ENCODE peak calls at places on chromosomes 11 and 22, in eight cellular contexts. H, W, R, A, Q, K, I and P are unnamed samples.

GRCh38 chr22:17302616-17303015 is 66.6 kb upstream of the CECR2 start:
- DNase-seq in I (no peak), R (no peak), H (no peak), W (no peak), K (no peak), Q (no peak), A (no peak), P (no peak)

GRCh38 chr11:3609416-3610265 is 32.2 kb downstream of the ART5 start:
- DNase-seq in A (peak), I (no peak), H (peak), W (no peak), Q (no peak), K (peak), R (no peak), P (peak)

GRCh38 chr11:46006418-46007070 is 84.1 kb downstream of the LARGE2 start:
- DNase-seq in I (no peak), H (no peak), A (peak), W (no peak), Q (no peak), R (no peak), K (peak), P (peak)

GRCh38 chr11:112321521-112322172 is 61.0 kb upstream of the PLET1 start:
- DNase-seq in R (peak), K (peak), A (peak), Q (no peak), W (peak), H (peak), I (no peak), P (peak)

GRCh38 chr11:118921929-118922744 is 3.6 kb downstream of the BCL9L start:
- DNase-seq in A (peak), R (peak), Q (peak), W (peak), K (peak), I (no peak), H (peak), P (peak)

GRCh38 chr22:29610780-29611179 is 7.3 kb downstream of the NF2 start:
- DNase-seq in K (no peak), W (no peak), R (no peak), I (no peak), A (no peak), H (no peak), Q (no peak), P (no peak)

GRCh38 chr11:27621440-27622161 is 78.7 kb downstream of the BDNF start:
- DNase-seq in Q (no peak), W (no peak), A (no peak), H (no peak), K (peak), I (no peak), R (no peak), P (no peak)

GRCh38 chr11:111521132-111521531 is 6.6 kb downstream of the HOATZ start:
- DNase-seq in A (no peak), R (no peak), I (no peak), W (no peak), H (no peak), Q (no peak), K (no peak), P (no peak)

GRCh38 chr11:11416917-11417316 is 63.9 kb upstream of the CSNK2A3 start:
- DNase-seq in A (peak), I (no peak), K (peak), H (no peak), Q (no peak), R (no peak), W (no peak), P (no peak)

GRCh38 chr11:61679893-61680621 is at the start of gene DAGLA:
- DNase-seq in A (peak), W (peak), I (peak), H (peak), K (peak), Q (no peak), R (peak), P (peak)

GRCh38 chr11:100512475-100512874 is 174.6 kb upstream of the ARHGAP42 start:
- DNase-seq in Q (no peak), W (no peak), H (no peak), K (peak), I (no peak), R (no peak), A (peak), P (no peak)

GRCh38 chr11:61149624-61150615 is 11.3 kb downstream of the VPS37C start:
- DNase-seq in K (peak), R (peak), H (no peak), I (no peak), A (no peak), W (no peak), Q (no peak), P (no peak)

GRCh38 chr11:118910309-118911112 is 15.2 kb downstream of the BCL9L start:
- DNase-seq in I (no peak), Q (peak), A (peak), W (peak), R (peak), K (peak), H (peak), P (peak)

GRCh38 chr11:2797741-2798361 is 87.7 kb downstream of the CDKN1C start:
- DNase-seq in K (no peak), R (peak), A (no peak), Q (peak), I (peak), W (peak), H (no peak), P (no peak)

GRCh38 chr11:114120606-114121005 is 61.1 kb downstream of the ZBTB16 start:
- DNase-seq in W (no peak), Q (peak), R (peak), A (no peak), I (no peak), H (no peak), K (no peak), P (no peak)

GRCh38 chr11:107928767-107929507 is 689 bp downstream of the RAB39A start:
- DNase-seq in Q (no peak), W (peak), A (no peak), I (no peak), K (no peak), H (no peak), R (no peak), P (peak)

GRCh38 chr22:42947211-42947990 is 67.5 kb downstream of the PACSIN2 start:
- DNase-seq in W (peak), A (peak), I (no peak), K (no peak), H (peak), R (peak), Q (no peak), P (no peak)

GRCh38 chr11:17351171-17351509 is 460 bp upstream of the NCR3LG1 start:
- DNase-seq in W (no peak), Q (no peak), A (no peak), K (no peak), I (no peak), R (no peak), H (no peak), P (peak)

GRCh38 chr11:43327987-43328386 is 16.2 kb downstream of the API5 start:
- DNase-seq in K (peak), A (peak), I (no peak), R (no peak), H (no peak), Q (no peak), W (no peak), P (peak)

GRCh38 chr11:131678658-131679340 is 308.4 kb downstream of the NTM start:
- DNase-seq in R (no peak), H (no peak), Q (no peak), I (no peak), W (no peak), K (no peak), A (no peak), P (no peak)

GRCh38 chr11:17508306-17508705 is 31.7 kb upstream of the ABCC8 start:
- DNase-seq in Q (no peak), A (no peak), W (no peak), R (no peak), H (no peak), K (no peak), I (no peak), P (no peak)

GRCh38 chr11:31844351-31844750 is 33.2 kb upstream of the PAX6 start:
- DNase-seq in W (no peak), K (no peak), I (no peak), A (no peak), R (no peak), H (no peak), Q (no peak), P (no peak)

GRCh38 chr22:41538583-41538982 is 5.7 kb downstream of the POLR3H start:
- DNase-seq in Q (no peak), A (no peak), I (no peak), R (no peak), W (no peak), H (no peak), K (no peak), P (no peak)

GRCh38 chr22:37148031-37148651 is 1.6 kb downstream of the IL2RB start:
- DNase-seq in H (no peak), R (no peak), W (no peak), A (no peak), K (no peak), I (no peak), Q (no peak), P (no peak)

DNA sequence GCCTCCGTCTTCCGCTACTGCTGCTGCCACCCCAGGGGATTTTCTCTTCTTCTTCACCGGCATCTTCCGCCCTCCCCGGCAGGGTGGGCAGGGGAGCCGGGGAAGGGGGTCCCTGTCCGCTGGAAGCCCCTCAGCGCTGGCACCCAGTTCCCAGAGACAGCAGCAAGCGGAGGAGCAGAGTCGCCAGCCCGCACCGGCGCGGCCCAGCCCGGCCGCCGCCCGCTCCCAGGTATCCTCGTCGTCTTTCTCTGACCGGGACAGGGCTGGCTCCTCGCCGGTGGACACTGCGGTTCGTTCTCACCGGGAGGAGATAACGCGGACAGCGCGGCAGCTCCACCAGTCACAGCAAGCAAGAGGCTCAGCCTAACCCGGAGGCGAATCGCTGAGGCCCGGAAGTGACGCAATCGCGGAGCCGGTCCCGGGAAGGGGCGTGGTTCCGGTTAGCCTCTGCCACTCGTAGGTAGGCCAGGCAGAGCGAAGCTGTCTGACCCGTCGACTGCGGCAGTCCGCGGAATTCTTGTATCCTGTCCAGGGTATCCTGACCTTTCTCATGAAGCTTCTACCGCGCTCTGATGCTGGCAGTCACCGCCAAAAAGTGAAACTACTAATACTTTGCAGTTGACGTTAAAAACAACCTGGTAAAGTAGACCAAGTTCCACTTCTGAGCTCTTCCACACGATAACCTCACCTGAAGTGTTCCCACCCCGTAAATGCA is at the start of gene DCUN1D5:
- DNase-seq in R (peak), H (peak), A (peak), Q (peak), K (peak), W (peak), I (peak), P (peak)
- TF ChIP-seq CTCF in R (no peak), H (no peak), A (no peak), Q (no peak), K (no peak), W (no peak), I (peak), P (no peak)

GRCh38 chr11:77557553-77557952 is 32.2 kb upstream of the AQP11 start:
- DNase-seq in R (no peak), K (peak), H (no peak), I (no peak), A (no peak), W (no peak), Q (no peak), P (peak)
- TF ChIP-seq CTCF in R (peak), K (peak), H (no peak), I (peak), A (peak), W (peak), Q (no peak), P (peak)

GRCh38 chr11:85663080-85663729 is 1.7 kb downstream of the CREBZF start:
- DNase-seq in A (peak), R (no peak), H (no peak), W (no peak), I (no peak), Q (no peak), K (no peak), P (peak)

GRCh38 chr11:85663781-85664560 is 958 bp downstream of the CREBZF start:
- DNase-seq in A (peak), K (peak), I (peak), R (peak), W (peak), Q (peak), H (peak), P (peak)

GRCh38 chr11:85666687-85667086 is 1.8 kb upstream of the CREBZF start:
- DNase-seq in R (no peak), W (no peak), A (no peak), K (no peak), H (no peak), I (no peak), Q (no peak), P (no peak)

GRCh38 chr11:85665756-85666155 is 827 bp upstream of the CREBZF start:
- DNase-seq in Q (no peak), K (no peak), R (no peak), A (no peak), W (no peak), H (no peak), I (no peak), P (no peak)

DNA sequence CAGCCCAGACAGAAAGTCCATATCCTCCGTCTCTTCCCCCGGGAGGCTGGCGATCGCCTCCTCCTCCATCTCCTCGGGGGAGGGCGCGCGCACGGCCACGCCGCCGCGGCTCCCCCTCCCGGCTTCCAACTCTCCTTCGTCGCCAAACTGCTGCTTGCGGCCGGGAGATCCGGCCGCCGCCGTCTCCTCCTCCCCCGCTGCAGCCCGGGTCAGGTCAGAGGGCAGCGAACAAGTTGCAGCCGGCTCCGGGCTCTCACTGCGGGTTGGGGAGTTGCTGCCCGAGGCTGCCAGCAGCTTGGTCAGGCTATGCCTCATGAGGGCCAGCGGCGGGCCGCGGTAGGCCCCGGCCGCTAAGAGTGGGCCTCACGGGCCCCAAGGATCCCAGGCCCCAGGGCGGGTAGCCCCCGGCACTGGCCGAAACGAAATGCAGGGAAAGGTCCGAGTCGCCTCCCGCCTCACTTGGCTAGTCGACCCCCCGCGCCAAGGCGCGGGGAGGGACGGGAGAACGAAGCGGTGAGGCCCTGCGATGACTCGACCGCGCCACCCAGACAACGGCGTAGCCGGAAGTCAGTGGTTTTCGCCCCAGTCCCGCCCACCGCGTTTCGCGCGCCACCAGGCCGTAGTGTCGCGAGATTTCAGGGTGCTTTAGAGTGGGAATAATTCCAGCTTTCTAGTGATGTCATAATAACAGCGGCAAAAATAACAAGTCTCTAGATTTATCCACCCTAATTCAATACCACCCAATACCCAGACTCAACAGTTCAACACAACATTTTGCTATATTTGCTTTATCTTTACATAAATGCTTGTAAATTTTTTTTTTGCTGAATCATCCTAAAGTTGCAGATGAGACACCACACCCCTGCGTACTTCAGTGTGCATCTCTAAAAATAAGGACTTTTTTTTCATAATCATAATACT is at the start of gene CREBZF:
- DNase-seq in A (peak), H (peak), W (peak), I (peak), Q (peak), K (peak), R (peak), P (peak)
- TF ChIP-seq CTCF in A (no peak), H (no peak), W (no peak), I (peak), Q (no peak), K (no peak), R (no peak), P (no peak)

GRCh38 chr11:47188262-47188661 is 2.0 kb upstream of the PACSIN3 start:
- DNase-seq in R (no peak), A (no peak), W (no peak), H (no peak), Q (no peak), K (no peak), I (no peak), P (no peak)

GRCh38 chr11:47185305-47186075 is 744 bp downstream of the PACSIN3 start:
- DNase-seq in H (peak), I (no peak), Q (peak), W (peak), R (peak), A (peak), K (peak), P (peak)

GRCh38 chr11:47186076-47186936 is at the start of gene PACSIN3:
- DNase-seq in A (peak), K (peak), I (no peak), W (peak), H (peak), Q (no peak), R (peak), P (peak)

GRCh38 chr11:47187723-47188122 is 1.5 kb upstream of the PACSIN3 start:
- DNase-seq in K (no peak), H (no peak), I (no peak), W (no peak), A (no peak), Q (no peak), R (peak), P (no peak)

DNA sequence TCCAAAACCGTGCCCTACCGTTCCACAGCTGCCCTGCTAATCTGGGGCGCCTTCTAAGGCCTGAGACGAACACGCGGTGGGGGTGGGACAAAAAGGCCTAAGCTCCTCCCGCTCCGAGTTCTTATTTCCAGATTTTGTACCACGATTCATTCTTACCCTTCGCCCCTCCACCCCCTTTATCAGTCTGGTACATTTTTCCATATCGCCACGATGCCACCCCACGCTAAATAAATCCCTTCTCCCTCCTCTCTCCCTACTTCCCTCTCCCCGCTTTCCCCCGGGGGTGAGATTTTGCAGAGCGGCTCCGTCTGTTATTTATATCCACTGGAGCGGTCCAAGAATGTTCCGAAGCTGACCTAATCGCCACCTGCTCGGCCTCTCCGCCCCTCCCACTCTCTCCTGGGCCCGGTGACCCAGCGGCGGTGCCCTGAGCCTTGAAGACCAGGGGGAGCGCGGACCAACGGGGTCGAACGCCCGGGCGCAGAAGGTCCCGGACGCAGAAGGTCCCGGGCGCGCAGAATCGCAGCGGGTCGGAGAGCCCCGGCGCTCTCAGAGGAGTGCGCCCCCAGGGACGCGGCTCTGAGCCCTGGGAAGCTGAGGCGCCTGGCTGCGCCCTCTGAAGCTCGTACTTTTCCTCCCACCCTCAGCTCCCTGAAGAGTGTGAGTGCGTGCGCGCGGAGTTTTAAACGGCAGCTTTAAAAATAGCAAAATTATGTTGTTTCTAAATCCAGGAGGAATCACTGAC is 875 bp upstream of the PACSIN3 start:
- DNase-seq in K (peak), W (peak), R (peak), I (no peak), H (peak), A (peak), Q (peak), P (peak)
- TF ChIP-seq CTCF in K (no peak), W (peak), R (no peak), I (no peak), H (no peak), A (no peak), Q (no peak), P (peak)

GRCh38 chr22:49853981-49854791 is 542 bp downstream of the ZBED4 start:
- DNase-seq in K (peak), I (no peak), A (peak), R (peak), H (peak), W (no peak), Q (no peak), P (peak)

GRCh38 chr22:49850959-49851815 is 2.5 kb upstream of the ZBED4 start:
- DNase-seq in A (no peak), W (no peak), Q (no peak), K (no peak), H (no peak), R (no peak), I (no peak), P (no peak)

GRCh38 chr22:49850021-49850911 is 3.4 kb upstream of the ZBED4 start:
- DNase-seq in A (no peak), H (no peak), R (no peak), Q (no peak), I (no peak), K (no peak), W (no peak), P (no peak)

GRCh38 chr22:49855491-49855911 is 1.9 kb downstream of the ZBED4 start:
- DNase-seq in I (no peak), W (no peak), H (no peak), R (no peak), A (peak), Q (no peak), K (peak), P (no peak)

DNA sequence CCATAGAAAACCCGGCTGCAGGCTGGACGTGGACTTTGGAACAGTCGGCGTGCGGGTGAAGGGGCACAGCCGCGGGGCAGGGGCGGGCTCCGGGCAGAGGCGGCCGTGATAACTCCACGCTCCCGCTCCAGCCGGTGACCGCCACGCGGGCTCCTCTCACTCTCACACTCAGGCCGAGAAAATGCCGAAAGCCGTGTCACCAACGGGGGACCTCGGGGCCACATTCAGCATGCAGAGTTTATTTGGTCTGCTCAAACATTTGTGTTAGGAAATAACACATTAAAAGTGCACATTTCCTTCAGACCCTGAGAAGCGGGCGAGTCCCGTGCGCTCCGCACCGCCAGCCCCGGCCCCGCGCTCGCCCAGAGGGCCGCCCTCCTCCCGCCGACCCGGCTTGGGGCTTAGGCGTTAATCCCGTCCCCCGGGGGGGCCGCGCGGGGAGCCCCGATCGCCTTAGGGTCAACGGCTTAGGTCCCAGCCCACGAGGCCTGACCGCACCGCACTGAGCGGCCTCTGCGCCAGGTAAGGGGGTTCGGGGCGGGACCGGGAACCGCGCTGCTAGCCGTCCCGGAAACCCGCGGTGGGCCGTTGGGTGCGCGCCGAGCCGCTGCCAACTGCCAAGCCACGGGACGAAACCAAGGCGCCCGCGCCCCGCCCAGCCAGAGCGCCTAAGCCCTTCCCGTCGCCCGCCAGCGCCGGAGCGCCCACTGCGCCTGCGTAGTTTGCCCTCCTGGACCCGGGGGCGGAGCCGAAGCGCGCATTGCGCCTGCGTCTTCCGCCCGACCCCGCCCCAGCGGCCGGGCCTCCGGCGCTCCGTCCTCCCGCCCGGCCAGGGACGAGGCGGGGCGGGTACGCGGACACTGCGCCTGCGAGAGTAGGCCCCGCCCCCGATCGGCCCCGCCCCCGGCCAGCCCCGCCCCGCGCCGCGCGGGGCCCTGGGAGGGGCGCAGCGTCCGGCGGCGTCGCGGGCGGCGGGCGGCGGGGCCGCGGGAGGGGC is at the start of gene ZBED4:
- DNase-seq in Q (peak), I (peak), W (peak), R (peak), H (peak), A (peak), K (peak), P (peak)
- TF ChIP-seq CTCF in Q (no peak), I (no peak), W (no peak), R (no peak), H (no peak), A (no peak), K (no peak), P (no peak)